ENCODE peak calls at places on chromosomes 7 and 10, in ten cellular contexts. Q is NCI-H446; V is CD8-positive, alpha-beta T cell; J is prostate gland; L is KBM-7; G is Caki2; W is PC-9; M is dorsolateral prefrontal cortex; S is GM18507; I is activated T-cell treated with anti-CD3 and anti-CD28 coated beads for 24 hours. A is an unnamed sample.

GRCh38 chr7:115340828-115341227 is 418.9 kb downstream of the MDFIC start:
- DNase-seq in S (no peak), J (no peak), L (no peak), G (peak), I (no peak), W (peak), M (no peak), V (no peak), Q (no peak), A (no peak)

GRCh38 chr7:83362786-83363185 is 200.1 kb upstream of the PCLO start:
- DNase-seq in M (no peak), J (no peak), Q (no peak), S (no peak), W (no peak), V (no peak), I (no peak), L (no peak), G (no peak), A (no peak)

GRCh38 chr7:82430518-82431465 is 12.8 kb downstream of the CACNA2D1 start:
- DNase-seq in M (no peak), Q (no peak), G (no peak), V (no peak), W (no peak), J (no peak), L (no peak), I (no peak), S (no peak), A (no peak)

GRCh38 chr7:122412886-122413285 is 108.3 kb upstream of the FEZF1 start:
- DNase-seq in V (no peak), Q (no peak), I (no peak), M (no peak), G (no peak), L (peak), S (no peak), J (no peak), W (no peak), A (no peak)

GRCh38 chr10:132631348-132631735 is 93.8 kb downstream of the INPP5A start:
- DNase-seq in J (peak), S (no peak), G (no peak), V (no peak), M (no peak), I (no peak), L (no peak), W (no peak), Q (no peak), A (no peak)

GRCh38 chr10:63256047-63256773 is 123.1 kb downstream of the NRBF2 start:
- DNase-seq in L (peak), W (no peak), J (no peak), I (no peak), S (no peak), G (no peak), Q (peak), M (no peak), V (no peak), A (no peak)

GRCh38 chr7:45186261-45186813 is 28.7 kb downstream of the RAMP3 start:
- DNase-seq in G (no peak), Q (no peak), I (no peak), L (no peak), M (no peak), S (no peak), V (no peak), J (no peak), W (no peak), A (no peak)

GRCh38 chr10:110876000-110876399 is 4.3 kb downstream of the PDCD4 start:
- DNase-seq in W (no peak), J (no peak), L (no peak), V (no peak), I (no peak), S (no peak), Q (no peak), G (no peak), M (no peak), A (no peak)

GRCh38 chr10:49015700-49016099 is 76.1 kb upstream of the LRRC18 start:
- DNase-seq in W (no peak), J (no peak), M (no peak), V (no peak), Q (no peak), L (no peak), S (no peak), I (no peak), G (no peak), A (no peak)

GRCh38 chr7:28130277-28130676 is 50.3 kb downstream of the JAZF1 start:
- DNase-seq in L (no peak), M (no peak), Q (no peak), I (no peak), G (no peak), J (no peak), W (no peak), S (no peak), V (no peak), A (peak)